ENCODE peak calls at places on chromosomes 6 and 20, in ten cellular contexts. One of them, this sample, is unnamed.

GRCh38 chr20:47070176-47070575 is 175.5 kb downstream of the EYA2 start:
- DNase-seq in heart left ventricle: no peak
- DNase-seq in CD8-positive, alpha-beta T cell: no peak
- DNase-seq in neural progenitor cell: no peak
- DNase-seq in AG04450: no peak
- DNase-seq in IMR-90: peak; percentile 72
- DNase-seq in BJ: no peak
- DNase-seq in endothelial cell of umbilical vein: no peak
- DNase-seq in ovary: no peak
- DNase-seq in upper lobe of right lung: no peak
- DNase-seq in this sample: no peak

GRCh38 chr20:35568645-35569044 is 26.8 kb downstream of the ERGIC3 start:
- DNase-seq in endothelial cell of umbilical vein: no peak
- DNase-seq in AG04450: no peak
- DNase-seq in heart left ventricle: no peak
- DNase-seq in neural progenitor cell: peak; percentile 21
- DNase-seq in CD8-positive, alpha-beta T cell: no peak
- DNase-seq in upper lobe of right lung: peak; percentile 11
- DNase-seq in ovary: no peak
- DNase-seq in IMR-90: no peak
- DNase-seq in BJ: no peak
- DNase-seq in this sample: no peak

GRCh38 chr6:142846883-142847287 is 98.1 kb downstream of the HIVEP2 start:
- DNase-seq in ovary: peak; percentile 20
- DNase-seq in IMR-90: peak; percentile 95
- DNase-seq in AG04450: peak; percentile 61
- DNase-seq in upper lobe of right lung: no peak
- DNase-seq in BJ: peak; percentile 67
- DNase-seq in CD8-positive, alpha-beta T cell: no peak
- DNase-seq in endothelial cell of umbilical vein: peak; percentile 91
- DNase-seq in heart left ventricle: peak; percentile 51
- DNase-seq in neural progenitor cell: no peak
- DNase-seq in this sample: peak; percentile 77

GRCh38 chr6:21386744-21387143 is 206.8 kb upstream of the SOX4 start:
- DNase-seq in heart left ventricle: no peak
- DNase-seq in ovary: no peak
- DNase-seq in neural progenitor cell: no peak
- DNase-seq in upper lobe of right lung: no peak
- DNase-seq in endothelial cell of umbilical vein: no peak
- DNase-seq in IMR-90: no peak
- DNase-seq in CD8-positive, alpha-beta T cell: no peak
- DNase-seq in BJ: no peak
- DNase-seq in AG04450: no peak
- DNase-seq in this sample: peak; percentile 2

GRCh38 chr6:49551126-49551865 is 828 bp downstream of the C6orf141 start:
- DNase-seq in endothelial cell of umbilical vein: peak; percentile 40
- DNase-seq in upper lobe of right lung: no peak
- DNase-seq in CD8-positive, alpha-beta T cell: no peak
- DNase-seq in BJ: no peak
- DNase-seq in ovary: no peak
- DNase-seq in heart left ventricle: no peak
- DNase-seq in AG04450: no peak
- DNase-seq in IMR-90: no peak
- DNase-seq in neural progenitor cell: peak; percentile 90
- DNase-seq in this sample: no peak

GRCh38 chr6:15200087-15200486 is 45.8 kb upstream of the JARID2 start:
- DNase-seq in heart left ventricle: no peak
- DNase-seq in ovary: no peak
- DNase-seq in neural progenitor cell: no peak
- DNase-seq in endothelial cell of umbilical vein: no peak
- DNase-seq in AG04450: no peak
- DNase-seq in BJ: no peak
- DNase-seq in IMR-90: no peak
- DNase-seq in CD8-positive, alpha-beta T cell: no peak
- DNase-seq in upper lobe of right lung: no peak
- DNase-seq in this sample: no peak

GRCh38 chr6:79543886-79544285 is 6.7 kb upstream of the LCA5 start:
- DNase-seq in heart left ventricle: no peak
- DNase-seq in CD8-positive, alpha-beta T cell: no peak
- DNase-seq in neural progenitor cell: no peak
- DNase-seq in ovary: no peak
- DNase-seq in BJ: no peak
- DNase-seq in AG04450: no peak
- DNase-seq in upper lobe of right lung: no peak
- DNase-seq in endothelial cell of umbilical vein: no peak
- DNase-seq in IMR-90: no peak
- DNase-seq in this sample: no peak

GRCh38 chr20:51339721-51340450 is 202.6 kb downstream of the NFATC2 start:
- DNase-seq in endothelial cell of umbilical vein: peak; percentile 61
- DNase-seq in BJ: no peak
- DNase-seq in neural progenitor cell: no peak
- DNase-seq in IMR-90: no peak
- DNase-seq in upper lobe of right lung: no peak
- DNase-seq in CD8-positive, alpha-beta T cell: no peak
- DNase-seq in ovary: no peak
- DNase-seq in heart left ventricle: no peak
- DNase-seq in AG04450: no peak
- DNase-seq in this sample: no peak

GRCh38 chr6:155141002-155141401 is 122.8 kb upstream of the CLDN20 start:
- DNase-seq in AG04450: no peak
- DNase-seq in endothelial cell of umbilical vein: peak; percentile 91
- DNase-seq in neural progenitor cell: no peak
- DNase-seq in heart left ventricle: no peak
- DNase-seq in CD8-positive, alpha-beta T cell: no peak
- DNase-seq in BJ: no peak
- DNase-seq in upper lobe of right lung: no peak
- DNase-seq in IMR-90: no peak
- DNase-seq in ovary: no peak
- DNase-seq in this sample: no peak

GRCh38 chr20:38834868-38835267 is 29.4 kb downstream of the PPP1R16B start:
- DNase-seq in neural progenitor cell: no peak
- DNase-seq in upper lobe of right lung: no peak
- DNase-seq in AG04450: no peak
- DNase-seq in endothelial cell of umbilical vein: no peak
- DNase-seq in CD8-positive, alpha-beta T cell: no peak
- DNase-seq in ovary: no peak
- DNase-seq in BJ: no peak
- DNase-seq in heart left ventricle: no peak
- DNase-seq in IMR-90: no peak
- DNase-seq in this sample: no peak

GRCh38 chr20:57840504-57841296 is 130.9 kb upstream of the PMEPA1 start:
- DNase-seq in BJ: no peak
- DNase-seq in neural progenitor cell: no peak
- DNase-seq in CD8-positive, alpha-beta T cell: no peak
- DNase-seq in heart left ventricle: no peak
- DNase-seq in endothelial cell of umbilical vein: no peak
- DNase-seq in IMR-90: no peak
- DNase-seq in AG04450: no peak
- DNase-seq in upper lobe of right lung: no peak
- DNase-seq in ovary: no peak
- DNase-seq in this sample: no peak

GRCh38 chr20:62370115-62370806 is 3.1 kb upstream of the LAMA5 start:
- DNase-seq in ovary: no peak
- DNase-seq in AG04450: no peak
- DNase-seq in endothelial cell of umbilical vein: no peak
- DNase-seq in heart left ventricle: no peak
- DNase-seq in BJ: peak; percentile 31
- DNase-seq in upper lobe of right lung: no peak
- DNase-seq in IMR-90: peak; percentile 79
- DNase-seq in neural progenitor cell: no peak
- DNase-seq in CD8-positive, alpha-beta T cell: no peak
- DNase-seq in this sample: no peak

GRCh38 chr20:38651154-38651553 is 49.5 kb downstream of the ARHGAP40 start:
- DNase-seq in BJ: no peak
- DNase-seq in heart left ventricle: no peak
- DNase-seq in IMR-90: no peak
- DNase-seq in AG04450: no peak
- DNase-seq in endothelial cell of umbilical vein: no peak
- DNase-seq in CD8-positive, alpha-beta T cell: no peak
- DNase-seq in upper lobe of right lung: no peak
- DNase-seq in neural progenitor cell: no peak
- DNase-seq in ovary: no peak
- DNase-seq in this sample: no peak

GRCh38 chr20:48697845-48698491 is 129.8 kb downstream of the PREX1 start:
- DNase-seq in AG04450: peak; percentile 52
- DNase-seq in upper lobe of right lung: peak; percentile 94
- DNase-seq in neural progenitor cell: no peak
- DNase-seq in BJ: no peak
- DNase-seq in ovary: peak; percentile 70
- DNase-seq in CD8-positive, alpha-beta T cell: no peak
- DNase-seq in heart left ventricle: peak; percentile 78
- DNase-seq in endothelial cell of umbilical vein: peak; percentile 20
- DNase-seq in IMR-90: peak; percentile 64
- DNase-seq in this sample: peak; percentile 44

GRCh38 chr20:32649697-32650471 is 23.9 kb downstream of the C20orf203 start:
- DNase-seq in heart left ventricle: no peak
- DNase-seq in upper lobe of right lung: no peak
- DNase-seq in IMR-90: no peak
- DNase-seq in endothelial cell of umbilical vein: no peak
- DNase-seq in ovary: no peak
- DNase-seq in CD8-positive, alpha-beta T cell: no peak
- DNase-seq in neural progenitor cell: no peak
- DNase-seq in AG04450: no peak
- DNase-seq in BJ: no peak
- DNase-seq in this sample: no peak

GRCh38 chr20:13396036-13396435 is 175.0 kb downstream of the ISM1 start:
- DNase-seq in upper lobe of right lung: no peak
- DNase-seq in heart left ventricle: no peak
- DNase-seq in ovary: no peak
- DNase-seq in BJ: peak; percentile 95
- DNase-seq in neural progenitor cell: no peak
- DNase-seq in IMR-90: peak; percentile 56
- DNase-seq in endothelial cell of umbilical vein: no peak
- DNase-seq in AG04450: no peak
- DNase-seq in CD8-positive, alpha-beta T cell: no peak
- DNase-seq in this sample: no peak

GRCh38 chr6:170405311-170405975 is 98.9 kb downstream of the FAM120B start:
- DNase-seq in CD8-positive, alpha-beta T cell: no peak
- DNase-seq in IMR-90: peak; percentile 97
- DNase-seq in heart left ventricle: no peak
- DNase-seq in neural progenitor cell: no peak
- DNase-seq in ovary: no peak
- DNase-seq in AG04450: peak; percentile 88
- DNase-seq in endothelial cell of umbilical vein: peak; percentile 80
- DNase-seq in BJ: peak; percentile 95
- DNase-seq in upper lobe of right lung: no peak
- DNase-seq in this sample: peak; percentile 95

GRCh38 chr20:23106271-23106851 is 20.2 kb upstream of the CD93 start:
- DNase-seq in endothelial cell of umbilical vein: peak; percentile 93
- DNase-seq in neural progenitor cell: no peak
- DNase-seq in BJ: no peak
- DNase-seq in IMR-90: peak; percentile 53
- DNase-seq in heart left ventricle: peak; percentile 46
- DNase-seq in CD8-positive, alpha-beta T cell: no peak
- DNase-seq in ovary: no peak
- DNase-seq in upper lobe of right lung: peak; percentile 64
- DNase-seq in AG04450: peak; percentile 47
- DNase-seq in this sample: no peak
- TF ChIP-seq CTCF in endothelial cell of umbilical vein: peak; percentile 27
- TF ChIP-seq CTCF in neural progenitor cell: no peak
- TF ChIP-seq CTCF in BJ: no peak
- TF ChIP-seq CTCF in IMR-90: no peak
- TF ChIP-seq CTCF in heart left ventricle: no peak
- TF ChIP-seq CTCF in CD8-positive, alpha-beta T cell: no peak
- TF ChIP-seq CTCF in ovary: no peak
- TF ChIP-seq CTCF in upper lobe of right lung: peak; percentile 32
- TF ChIP-seq CTCF in AG04450: peak; percentile 43
- TF ChIP-seq CTCF in this sample: no peak

GRCh38 chr6:120671519-120671918 is 662.8 kb downstream of the TBC1D32 start:
- DNase-seq in AG04450: no peak
- DNase-seq in IMR-90: no peak
- DNase-seq in neural progenitor cell: peak; percentile 86
- DNase-seq in upper lobe of right lung: no peak
- DNase-seq in CD8-positive, alpha-beta T cell: no peak
- DNase-seq in heart left ventricle: no peak
- DNase-seq in BJ: no peak
- DNase-seq in endothelial cell of umbilical vein: no peak
- DNase-seq in ovary: no peak
- DNase-seq in this sample: no peak
- H3K4me3 ChIP-seq in AG04450: no peak overlapping the region
- H3K4me3 ChIP-seq in IMR-90: no peak overlapping the region
- H3K4me3 ChIP-seq in neural progenitor cell: no peak overlapping the region
- H3K4me3 ChIP-seq in upper lobe of right lung: no peak overlapping the region
- H3K4me3 ChIP-seq in CD8-positive, alpha-beta T cell: no peak overlapping the region
- H3K4me3 ChIP-seq in heart left ventricle: no peak overlapping the region
- H3K4me3 ChIP-seq in BJ: no peak overlapping the region
- H3K4me3 ChIP-seq in endothelial cell of umbilical vein: no peak overlapping the region
- H3K4me3 ChIP-seq in ovary: no peak overlapping the region
- H3K4me3 ChIP-seq in this sample: no peak overlapping the region

GRCh38 chr20:59835448-59836395 is 97.7 kb downstream of the SYCP2 start:
- DNase-seq in upper lobe of right lung: no peak
- DNase-seq in BJ: peak; percentile 5
- DNase-seq in ovary: peak; percentile 51
- DNase-seq in IMR-90: peak; percentile 5
- DNase-seq in AG04450: no peak
- DNase-seq in heart left ventricle: peak; percentile 49
- DNase-seq in CD8-positive, alpha-beta T cell: no peak
- DNase-seq in neural progenitor cell: peak; percentile 86
- DNase-seq in endothelial cell of umbilical vein: no peak
- DNase-seq in this sample: peak; percentile 9
- H3K27me3 ChIP-seq in upper lobe of right lung: no peaks in the 10 kb centered on the region
- H3K27me3 ChIP-seq in BJ: peaks cover 2% of the 10 kb centered on the region
- H3K27me3 ChIP-seq in ovary: no peaks in the 10 kb centered on the region
- H3K27me3 ChIP-seq in IMR-90: no peaks in the 10 kb centered on the region
- H3K27me3 ChIP-seq in AG04450: peaks cover 2% of the 10 kb centered on the region
- H3K27me3 ChIP-seq in heart left ventricle: no peaks in the 10 kb centered on the region
- H3K27me3 ChIP-seq in CD8-positive, alpha-beta T cell: no peaks in the 10 kb centered on the region
- H3K27me3 ChIP-seq in neural progenitor cell: peaks cover 45% of the 10 kb centered on the region
- H3K27me3 ChIP-seq in endothelial cell of umbilical vein: no peaks in the 10 kb centered on the region
- H3K27me3 ChIP-seq in this sample: no peaks in the 10 kb centered on the region

GRCh38 chr6:5215181-5215580 is 45.6 kb downstream of the LYRM4 start:
- DNase-seq in endothelial cell of umbilical vein: peak; percentile 52
- DNase-seq in IMR-90: peak; percentile 55
- DNase-seq in heart left ventricle: no peak
- DNase-seq in AG04450: no peak
- DNase-seq in CD8-positive, alpha-beta T cell: no peak
- DNase-seq in upper lobe of right lung: no peak
- DNase-seq in neural progenitor cell: no peak
- DNase-seq in ovary: no peak
- DNase-seq in BJ: no peak
- DNase-seq in this sample: peak; percentile 31

GRCh38 chr6:5215799-5216198 is 45.0 kb downstream of the LYRM4 start:
- DNase-seq in neural progenitor cell: no peak
- DNase-seq in endothelial cell of umbilical vein: no peak
- DNase-seq in ovary: no peak
- DNase-seq in BJ: no peak
- DNase-seq in CD8-positive, alpha-beta T cell: no peak
- DNase-seq in IMR-90: no peak
- DNase-seq in AG04450: no peak
- DNase-seq in heart left ventricle: no peak
- DNase-seq in upper lobe of right lung: no peak
- DNase-seq in this sample: no peak

GRCh38 chr6:5219292-5219691 is 41.5 kb downstream of the LYRM4 start:
- DNase-seq in endothelial cell of umbilical vein: no peak
- DNase-seq in ovary: no peak
- DNase-seq in heart left ventricle: no peak
- DNase-seq in upper lobe of right lung: no peak
- DNase-seq in IMR-90: no peak
- DNase-seq in BJ: no peak
- DNase-seq in neural progenitor cell: no peak
- DNase-seq in AG04450: no peak
- DNase-seq in CD8-positive, alpha-beta T cell: no peak
- DNase-seq in this sample: no peak

GRCh38 chr6:5214570-5215052 is 46.1 kb downstream of the LYRM4 start:
- DNase-seq in endothelial cell of umbilical vein: peak; percentile 46
- DNase-seq in IMR-90: peak; percentile 78
- DNase-seq in AG04450: peak; percentile 54
- DNase-seq in neural progenitor cell: peak; percentile 70
- DNase-seq in heart left ventricle: peak; percentile 52
- DNase-seq in ovary: no peak
- DNase-seq in CD8-positive, alpha-beta T cell: no peak
- DNase-seq in upper lobe of right lung: no peak
- DNase-seq in BJ: no peak
- DNase-seq in this sample: no peak

GRCh38 chr6:5213851-5214507 is 46.8 kb downstream of the LYRM4 start:
- DNase-seq in endothelial cell of umbilical vein: no peak
- DNase-seq in AG04450: peak; percentile 27
- DNase-seq in CD8-positive, alpha-beta T cell: no peak
- DNase-seq in heart left ventricle: no peak
- DNase-seq in ovary: no peak
- DNase-seq in neural progenitor cell: no peak
- DNase-seq in IMR-90: peak; percentile 82
- DNase-seq in upper lobe of right lung: no peak
- DNase-seq in BJ: no peak
- DNase-seq in this sample: no peak
- TF ChIP-seq CTCF in endothelial cell of umbilical vein: no peak
- TF ChIP-seq CTCF in AG04450: peak; percentile 46
- TF ChIP-seq CTCF in CD8-positive, alpha-beta T cell: no peak
- TF ChIP-seq CTCF in heart left ventricle: peak; percentile 41
- TF ChIP-seq CTCF in ovary: no peak
- TF ChIP-seq CTCF in neural progenitor cell: no peak
- TF ChIP-seq CTCF in IMR-90: peak; percentile 47
- TF ChIP-seq CTCF in upper lobe of right lung: no peak
- TF ChIP-seq CTCF in BJ: peak; percentile 56
- TF ChIP-seq CTCF in this sample: no peak